ENCODE peak calls at places on chromosomes 16 and 17, in six cellular contexts. One of them, this sample, is unnamed.

GRCh38 chr17:59511726-59512125 is 53.7 kb upstream of the DHX40 start:
- DNase-seq in bronchial epithelial cell: no peak
- DNase-seq in colonic mucosa: no peak
- DNase-seq in adrenal gland: no peak
- DNase-seq in brain microvascular endothelial cell: no peak
- DNase-seq in MM.1S: no peak
- DNase-seq in this sample: no peak

GRCh38 chr16:56203052-56203451 is 11.8 kb downstream of the GNAO1 start:
- DNase-seq in brain microvascular endothelial cell: peak; percentile 19
- DNase-seq in colonic mucosa: no peak
- DNase-seq in MM.1S: peak; percentile 30
- DNase-seq in adrenal gland: no peak
- DNase-seq in bronchial epithelial cell: peak; percentile 5
- DNase-seq in this sample: no peak

GRCh38 chr17:59825533-59826316 is 67.0 kb downstream of the TUBD1 start:
- DNase-seq in brain microvascular endothelial cell: peak; percentile 80
- DNase-seq in colonic mucosa: no peak
- DNase-seq in MM.1S: no peak
- DNase-seq in adrenal gland: no peak
- DNase-seq in bronchial epithelial cell: peak; percentile 58
- DNase-seq in this sample: no peak

GRCh38 chr17:3802461-3803307 is 1.7 kb upstream of the ITGAE start:
- DNase-seq in bronchial epithelial cell: peak; percentile 44
- DNase-seq in colonic mucosa: no peak
- DNase-seq in MM.1S: no peak
- DNase-seq in brain microvascular endothelial cell: peak; percentile 75
- DNase-seq in adrenal gland: peak; percentile 83
- DNase-seq in this sample: no peak

GRCh38 chr17:2068589-2069051 is 13.7 kb downstream of the HIC1 start:
- DNase-seq in MM.1S: no peak
- DNase-seq in brain microvascular endothelial cell: no peak
- DNase-seq in colonic mucosa: no peak
- DNase-seq in bronchial epithelial cell: peak; percentile 61
- DNase-seq in adrenal gland: no peak
- DNase-seq in this sample: peak; percentile 82

GRCh38 chr17:81429813-81430510 is 34.7 kb downstream of the BAHCC1 start:
- DNase-seq in adrenal gland: no peak
- DNase-seq in colonic mucosa: no peak
- DNase-seq in MM.1S: no peak
- DNase-seq in bronchial epithelial cell: no peak
- DNase-seq in brain microvascular endothelial cell: no peak
- DNase-seq in this sample: no peak

GRCh38 chr17:17073627-17074521 is 31.6 kb downstream of the MPRIP start:
- DNase-seq in brain microvascular endothelial cell: peak; percentile 34
- DNase-seq in bronchial epithelial cell: no peak
- DNase-seq in colonic mucosa: no peak
- DNase-seq in MM.1S: no peak
- DNase-seq in adrenal gland: peak; percentile 34
- DNase-seq in this sample: peak; percentile 37

GRCh38 chr16:79437764-79438728 is 162.5 kb downstream of the MAF start:
- DNase-seq in adrenal gland: peak; percentile 66
- DNase-seq in colonic mucosa: no peak
- DNase-seq in MM.1S: no peak
- DNase-seq in bronchial epithelial cell: peak; percentile 1
- DNase-seq in brain microvascular endothelial cell: peak; percentile 4
- DNase-seq in this sample: no peak

GRCh38 chr16:15597822-15598647 is 44.9 kb downstream of the MARF1 start:
- DNase-seq in brain microvascular endothelial cell: no peak
- DNase-seq in colonic mucosa: no peak
- DNase-seq in adrenal gland: no peak
- DNase-seq in bronchial epithelial cell: no peak
- DNase-seq in MM.1S: no peak
- DNase-seq in this sample: no peak

GRCh38 chr17:73637866-73638265 is 6.4 kb downstream of the SDK2 start:
- DNase-seq in brain microvascular endothelial cell: no peak
- DNase-seq in adrenal gland: no peak
- DNase-seq in colonic mucosa: no peak
- DNase-seq in MM.1S: no peak
- DNase-seq in bronchial epithelial cell: no peak
- DNase-seq in this sample: peak; percentile 66

GRCh38 chr16:635573-636205 is 416 bp downstream of the METTL26 start:
- DNase-seq in brain microvascular endothelial cell: no peak
- DNase-seq in bronchial epithelial cell: no peak
- DNase-seq in adrenal gland: peak; percentile 44
- DNase-seq in MM.1S: no peak
- DNase-seq in colonic mucosa: no peak
- DNase-seq in this sample: peak; percentile 89

GRCh38 chr17:67700037-67700436 is 17.7 kb upstream of the NOL11 start:
- DNase-seq in adrenal gland: no peak
- DNase-seq in brain microvascular endothelial cell: no peak
- DNase-seq in bronchial epithelial cell: no peak
- DNase-seq in MM.1S: no peak
- DNase-seq in colonic mucosa: no peak
- DNase-seq in this sample: no peak

GRCh38 chr17:4522661-4523060 is 24.0 kb downstream of the SPNS2 start:
- DNase-seq in bronchial epithelial cell: no peak
- DNase-seq in adrenal gland: peak; percentile 55
- DNase-seq in brain microvascular endothelial cell: no peak
- DNase-seq in MM.1S: no peak
- DNase-seq in colonic mucosa: no peak
- DNase-seq in this sample: no peak

GRCh38 chr16:67800252-67801046 is 5.9 kb downstream of the RANBP10 start:
- DNase-seq in MM.1S: no peak
- DNase-seq in bronchial epithelial cell: no peak
- DNase-seq in adrenal gland: peak; percentile 65
- DNase-seq in colonic mucosa: no peak
- DNase-seq in brain microvascular endothelial cell: peak; percentile 14
- DNase-seq in this sample: no peak

GRCh38 chr16:11613381-11614303 is 26.9 kb upstream of the LITAF start:
- DNase-seq in adrenal gland: peak; percentile 55
- DNase-seq in brain microvascular endothelial cell: no peak
- DNase-seq in bronchial epithelial cell: peak; percentile 97
- DNase-seq in MM.1S: no peak
- DNase-seq in colonic mucosa: peak; percentile 92
- DNase-seq in this sample: peak; percentile 92

GRCh38 chr17:6161456-6161855 is 91.3 kb downstream of the WSCD1 start:
- DNase-seq in colonic mucosa: no peak
- DNase-seq in bronchial epithelial cell: peak; percentile 13
- DNase-seq in adrenal gland: no peak
- DNase-seq in brain microvascular endothelial cell: no peak
- DNase-seq in MM.1S: peak; percentile 93
- DNase-seq in this sample: no peak

GRCh38 chr16:81405702-81406113 is 38.9 kb upstream of the CMIP start:
- DNase-seq in MM.1S: no peak
- DNase-seq in bronchial epithelial cell: peak; percentile 99
- DNase-seq in adrenal gland: peak; percentile 66
- DNase-seq in brain microvascular endothelial cell: peak; percentile 94
- DNase-seq in colonic mucosa: no peak
- DNase-seq in this sample: no peak

GRCh38 chr17:82300707-82301270 is 16.6 kb downstream of the CD7 start:
- DNase-seq in brain microvascular endothelial cell: no peak
- DNase-seq in MM.1S: peak; percentile 60
- DNase-seq in colonic mucosa: peak; percentile 72
- DNase-seq in bronchial epithelial cell: no peak
- DNase-seq in adrenal gland: peak; percentile 77
- DNase-seq in this sample: peak; percentile 96

GRCh38 chr17:40331743-40332641 is 23.0 kb downstream of the RARA start:
- DNase-seq in brain microvascular endothelial cell: no peak
- DNase-seq in MM.1S: no peak
- DNase-seq in bronchial epithelial cell: no peak
- DNase-seq in colonic mucosa: peak; percentile 63
- DNase-seq in adrenal gland: peak; percentile 91
- DNase-seq in this sample: peak; percentile 92

GRCh38 chr16:19269098-19269497 is 16.4 kb upstream of the CLEC19A start:
- DNase-seq in adrenal gland: no peak
- DNase-seq in brain microvascular endothelial cell: no peak
- DNase-seq in bronchial epithelial cell: no peak
- DNase-seq in MM.1S: no peak
- DNase-seq in colonic mucosa: no peak
- DNase-seq in this sample: no peak

GRCh38 chr17:56185905-56186783 is 32.9 kb downstream of the ANKFN1 start:
- DNase-seq in brain microvascular endothelial cell: peak; percentile 74
- DNase-seq in bronchial epithelial cell: no peak
- DNase-seq in MM.1S: no peak
- DNase-seq in colonic mucosa: no peak
- DNase-seq in adrenal gland: no peak
- DNase-seq in this sample: no peak

GRCh38 chr16:84475643-84476240 is 28.7 kb downstream of the MEAK7 start:
- DNase-seq in MM.1S: no peak
- DNase-seq in colonic mucosa: no peak
- DNase-seq in bronchial epithelial cell: no peak
- DNase-seq in adrenal gland: no peak
- DNase-seq in brain microvascular endothelial cell: no peak
- DNase-seq in this sample: peak; percentile 23

GRCh38 chr16:57502048-57502775 is 15.9 kb upstream of the DOK4 start:
- DNase-seq in colonic mucosa: no peak
- DNase-seq in brain microvascular endothelial cell: no peak
- DNase-seq in MM.1S: no peak
- DNase-seq in adrenal gland: no peak
- DNase-seq in bronchial epithelial cell: no peak
- DNase-seq in this sample: no peak

GRCh38 chr16:3158498-3159314 is 23.9 kb downstream of the ZNF213 start:
- DNase-seq in adrenal gland: peak; percentile 86
- DNase-seq in brain microvascular endothelial cell: peak; percentile 80
- DNase-seq in colonic mucosa: peak; percentile 95
- DNase-seq in bronchial epithelial cell: peak; percentile 75
- DNase-seq in MM.1S: peak; percentile 86
- DNase-seq in this sample: peak; percentile 95

GRCh38 chr16:70380205-70380918 is 33.7 kb downstream of the DDX19A start:
- DNase-seq in MM.1S: peak; percentile 77
- DNase-seq in adrenal gland: peak; percentile 67
- DNase-seq in colonic mucosa: peak; percentile 45
- DNase-seq in bronchial epithelial cell: peak; percentile 64
- DNase-seq in brain microvascular endothelial cell: peak; percentile 70
- DNase-seq in this sample: peak; percentile 89

GRCh38 chr17:72640415-72641165 is 451.9 kb downstream of the SLC39A11 start:
- DNase-seq in MM.1S: no peak
- DNase-seq in adrenal gland: no peak
- DNase-seq in brain microvascular endothelial cell: no peak
- DNase-seq in colonic mucosa: peak; percentile 86
- DNase-seq in bronchial epithelial cell: no peak
- DNase-seq in this sample: no peak

GRCh38 chr16:67349172-67349571 is 22.6 kb downstream of the LRRC36 start:
- DNase-seq in colonic mucosa: no peak
- DNase-seq in adrenal gland: no peak
- DNase-seq in brain microvascular endothelial cell: no peak
- DNase-seq in bronchial epithelial cell: peak; percentile 58
- DNase-seq in MM.1S: peak; percentile 38
- DNase-seq in this sample: no peak

GRCh38 chr16:2328428-2328827 is 12.1 kb downstream of the ABCA3 start:
- DNase-seq in brain microvascular endothelial cell: no peak
- DNase-seq in MM.1S: no peak
- DNase-seq in bronchial epithelial cell: no peak
- DNase-seq in colonic mucosa: no peak
- DNase-seq in adrenal gland: no peak
- DNase-seq in this sample: no peak

GRCh38 chr17:61495161-61495857 is 43.1 kb downstream of the TBX4 start:
- DNase-seq in bronchial epithelial cell: no peak
- DNase-seq in brain microvascular endothelial cell: no peak
- DNase-seq in adrenal gland: no peak
- DNase-seq in colonic mucosa: no peak
- DNase-seq in MM.1S: no peak
- DNase-seq in this sample: no peak

GRCh38 chr17:31907342-31907975 is 6.0 kb upstream of the UTP6 start:
- DNase-seq in bronchial epithelial cell: peak; percentile 18
- DNase-seq in adrenal gland: peak; percentile 80
- DNase-seq in brain microvascular endothelial cell: no peak
- DNase-seq in colonic mucosa: peak; percentile 32
- DNase-seq in MM.1S: no peak
- DNase-seq in this sample: no peak

GRCh38 chr16:89598199-89598598 is 15.2 kb upstream of the DPEP1 start:
- DNase-seq in adrenal gland: no peak
- DNase-seq in brain microvascular endothelial cell: peak; percentile 73
- DNase-seq in bronchial epithelial cell: no peak
- DNase-seq in MM.1S: no peak
- DNase-seq in colonic mucosa: no peak
- DNase-seq in this sample: no peak

GRCh38 chr17:60510031-60510430 is 16.0 kb downstream of the APPBP2 start:
- DNase-seq in adrenal gland: peak; percentile 31
- DNase-seq in colonic mucosa: no peak
- DNase-seq in MM.1S: no peak
- DNase-seq in brain microvascular endothelial cell: no peak
- DNase-seq in bronchial epithelial cell: no peak
- DNase-seq in this sample: no peak

GRCh38 chr16:2048116-2048543 is 345 bp downstream of the TSC2 start:
- DNase-seq in brain microvascular endothelial cell: no peak
- DNase-seq in MM.1S: peak; percentile 21
- DNase-seq in bronchial epithelial cell: no peak
- DNase-seq in colonic mucosa: peak; percentile 52
- DNase-seq in adrenal gland: no peak
- DNase-seq in this sample: no peak

GRCh38 chr17:10836966-10837599 is 804 bp downstream of the PIRT start:
- DNase-seq in MM.1S: no peak
- DNase-seq in bronchial epithelial cell: no peak
- DNase-seq in colonic mucosa: peak; percentile 79
- DNase-seq in brain microvascular endothelial cell: no peak
- DNase-seq in adrenal gland: no peak
- DNase-seq in this sample: no peak
- H3K36me3 ChIP-seq in MM.1S: no peaks in the 10 kb centered on the region
- H3K36me3 ChIP-seq in bronchial epithelial cell: no peaks in the 10 kb centered on the region
- H3K36me3 ChIP-seq in colonic mucosa: no peaks in the 10 kb centered on the region
- H3K36me3 ChIP-seq in brain microvascular endothelial cell: no peaks in the 10 kb centered on the region
- H3K36me3 ChIP-seq in adrenal gland: no peaks in the 10 kb centered on the region
- H3K36me3 ChIP-seq in this sample: no peaks in the 10 kb centered on the region

GRCh38 chr17:27939489-27940465 is 46.6 kb upstream of the LYRM9 start:
- DNase-seq in brain microvascular endothelial cell: no peak
- DNase-seq in adrenal gland: no peak
- DNase-seq in bronchial epithelial cell: no peak
- DNase-seq in colonic mucosa: no peak
- DNase-seq in MM.1S: no peak
- DNase-seq in this sample: no peak
- H3K4me3 ChIP-seq in brain microvascular endothelial cell: no peak overlapping the region
- H3K4me3 ChIP-seq in adrenal gland: no peak overlapping the region
- H3K4me3 ChIP-seq in bronchial epithelial cell: no peak overlapping the region
- H3K4me3 ChIP-seq in colonic mucosa: no peak overlapping the region
- H3K4me3 ChIP-seq in MM.1S: peak overlapping the region; percentile 14
- H3K4me3 ChIP-seq in this sample: no peak overlapping the region

DNA sequence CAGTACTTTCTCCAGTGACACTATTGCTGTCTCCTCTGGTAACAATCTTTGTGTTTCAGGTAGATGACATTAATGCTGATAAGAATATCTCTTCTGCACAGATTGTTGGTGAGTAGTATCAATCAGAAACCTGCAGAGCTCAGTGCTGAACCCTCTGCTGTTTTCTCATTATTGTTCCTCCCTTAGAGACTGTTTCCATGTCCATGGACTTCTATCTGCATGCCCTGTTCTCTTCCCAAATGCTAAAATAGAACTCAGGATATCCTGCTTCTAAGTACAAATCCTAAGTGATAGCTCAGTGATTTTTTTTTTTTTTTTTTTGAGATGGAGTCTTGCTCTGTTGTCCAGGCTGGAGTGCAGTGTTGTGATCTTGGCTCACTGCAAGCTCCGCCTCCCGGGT is 29.4 kb downstream of the IST1 start:
- DNase-seq in MM.1S: no peak
- DNase-seq in colonic mucosa: no peak
- DNase-seq in brain microvascular endothelial cell: no peak
- DNase-seq in bronchial epithelial cell: no peak
- DNase-seq in adrenal gland: no peak
- DNase-seq in this sample: no peak
- H3K36me3 ChIP-seq in MM.1S: peaks cover 31% of the 10 kb centered on the region
- H3K36me3 ChIP-seq in colonic mucosa: peaks cover 57% of the 10 kb centered on the region
- H3K36me3 ChIP-seq in brain microvascular endothelial cell: peaks cover 74% of the 10 kb centered on the region
- H3K36me3 ChIP-seq in bronchial epithelial cell: peaks cover 16% of the 10 kb centered on the region
- H3K36me3 ChIP-seq in adrenal gland: peaks cover 86% of the 10 kb centered on the region
- H3K36me3 ChIP-seq in this sample: peaks cover 98% of the 10 kb centered on the region

GRCh38 chr16:4270595-4270994 is 2.2 kb downstream of the TFAP4 start:
- DNase-seq in colonic mucosa: no peak
- DNase-seq in MM.1S: no peak
- DNase-seq in bronchial epithelial cell: no peak
- DNase-seq in brain microvascular endothelial cell: no peak
- DNase-seq in adrenal gland: no peak
- DNase-seq in this sample: no peak
- H3K4me3 ChIP-seq in colonic mucosa: peak overlapping the region; percentile 87
- H3K4me3 ChIP-seq in MM.1S: peak overlapping the region; percentile 90
- H3K4me3 ChIP-seq in bronchial epithelial cell: no peak overlapping the region
- H3K4me3 ChIP-seq in brain microvascular endothelial cell: no peak overlapping the region
- H3K4me3 ChIP-seq in adrenal gland: no peak overlapping the region
- H3K4me3 ChIP-seq in this sample: peak overlapping the region; percentile 100

This sample was measured in spleen.